ENCODE peak calls at places on chromosomes 2 and 18, in four cellular contexts. H, I, G and C are unnamed samples.

GRCh38 chr2:134522856-134523460 is 195.8 kb downstream of the TMEM163 start:
- DNase-seq in G (no peak), I (no peak), H (no peak), C (no peak)

GRCh38 chr2:147500229-147500628 is 344.6 kb upstream of the ACVR2A start:
- DNase-seq in H (no peak), G (no peak), I (no peak), C (no peak)

GRCh38 chr18:32980896-32981295 is 208.1 kb upstream of the KLHL14 start:
- DNase-seq in G (no peak), H (no peak), I (no peak), C (no peak)

GRCh38 chr2:110993557-110994231 is 127.0 kb upstream of the BCL2L11 start:
- DNase-seq in G (no peak), I (no peak), H (no peak), C (no peak)

GRCh38 chr2:158667567-158667966 is 127.5 kb upstream of the DAPL1 start:
- DNase-seq in G (no peak), I (no peak), H (no peak), C (peak)

GRCh38 chr2:45318675-45319074 is 292.4 kb downstream of the SRBD1 start:
- DNase-seq in G (no peak), I (no peak), H (no peak), C (no peak)

GRCh38 chr2:85772019-85772745 is 18.4 kb downstream of the ATOH8 start:
- DNase-seq in I (peak), H (peak), G (no peak), C (peak)

GRCh38 chr2:174553811-174554493 is 43.7 kb downstream of the WIPF1 start:
- DNase-seq in I (no peak), H (no peak), G (no peak), C (no peak)

GRCh38 chr2:239813261-239814135 is 211.6 kb downstream of the NDUFA10 start:
- DNase-seq in I (no peak), G (no peak), H (no peak), C (no peak)
- TF ChIP-seq BHLHE40 in I (no peak), G (no peak), H (no peak), C (no peak)

GRCh38 chr2:150041721-150042450 is 445.6 kb downstream of the RND3 start:
- DNase-seq in H (no peak), I (no peak), G (no peak), C (peak)
- TF ChIP-seq BHLHE40 in H (no peak), I (no peak), G (no peak), C (no peak)

GRCh38 chr2:112182581-112183034 is 44.4 kb downstream of the FBLN7 start:
- DNase-seq in G (no peak), I (no peak), H (no peak), C (no peak)

GRCh38 chr2:112183327-112184025 is 45.3 kb downstream of the FBLN7 start:
- DNase-seq in I (no peak), H (no peak), G (no peak), C (peak)

GRCh38 chr2:112185131-112185530 is 46.9 kb downstream of the FBLN7 start:
- DNase-seq in I (no peak), H (no peak), G (no peak), C (no peak)

GRCh38 chr2:112184121-112184520 is 45.9 kb downstream of the FBLN7 start:
- DNase-seq in G (no peak), I (no peak), H (no peak), C (no peak)

DNA sequence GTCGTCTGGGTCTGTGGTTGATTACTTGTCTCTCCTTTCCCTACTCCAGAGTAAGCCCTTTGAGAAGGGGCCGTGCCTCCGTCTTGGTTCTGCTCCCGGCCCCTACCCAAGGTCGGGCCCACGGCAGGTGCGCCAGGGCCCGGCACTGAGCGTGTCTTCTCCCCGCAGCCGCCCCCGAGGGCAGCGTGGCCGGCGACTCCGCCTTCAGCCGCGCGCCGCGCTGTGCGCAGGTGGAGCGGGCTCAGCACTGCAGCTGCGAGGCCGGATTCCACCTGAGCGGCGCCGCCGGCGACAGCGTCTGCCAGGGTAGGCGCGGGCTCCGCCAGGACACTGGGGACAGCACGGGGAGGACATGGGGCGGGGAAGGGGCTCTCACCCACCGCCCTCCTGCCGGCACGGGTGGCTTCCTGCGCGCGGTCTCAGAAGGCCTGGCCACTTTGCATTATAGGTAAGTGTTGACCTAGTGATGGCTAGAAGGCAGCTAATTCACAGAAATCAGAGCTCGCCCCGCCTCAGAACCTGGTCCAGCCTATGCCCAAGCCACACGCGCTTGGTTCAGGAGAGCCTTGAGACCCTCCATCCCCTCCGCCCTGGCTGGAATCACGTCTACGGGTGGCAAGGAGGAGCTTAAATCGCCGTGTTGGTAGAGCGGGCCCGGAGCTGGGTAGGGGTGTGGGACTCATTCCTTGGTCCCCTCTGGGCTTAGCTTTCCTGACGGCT is 43.5 kb downstream of the FBLN7 start:
- DNase-seq in I (no peak), G (no peak), H (no peak), C (no peak)
- TF ChIP-seq BHLHE40 in I (no peak), G (no peak), H (no peak), C (no peak)

DNA sequence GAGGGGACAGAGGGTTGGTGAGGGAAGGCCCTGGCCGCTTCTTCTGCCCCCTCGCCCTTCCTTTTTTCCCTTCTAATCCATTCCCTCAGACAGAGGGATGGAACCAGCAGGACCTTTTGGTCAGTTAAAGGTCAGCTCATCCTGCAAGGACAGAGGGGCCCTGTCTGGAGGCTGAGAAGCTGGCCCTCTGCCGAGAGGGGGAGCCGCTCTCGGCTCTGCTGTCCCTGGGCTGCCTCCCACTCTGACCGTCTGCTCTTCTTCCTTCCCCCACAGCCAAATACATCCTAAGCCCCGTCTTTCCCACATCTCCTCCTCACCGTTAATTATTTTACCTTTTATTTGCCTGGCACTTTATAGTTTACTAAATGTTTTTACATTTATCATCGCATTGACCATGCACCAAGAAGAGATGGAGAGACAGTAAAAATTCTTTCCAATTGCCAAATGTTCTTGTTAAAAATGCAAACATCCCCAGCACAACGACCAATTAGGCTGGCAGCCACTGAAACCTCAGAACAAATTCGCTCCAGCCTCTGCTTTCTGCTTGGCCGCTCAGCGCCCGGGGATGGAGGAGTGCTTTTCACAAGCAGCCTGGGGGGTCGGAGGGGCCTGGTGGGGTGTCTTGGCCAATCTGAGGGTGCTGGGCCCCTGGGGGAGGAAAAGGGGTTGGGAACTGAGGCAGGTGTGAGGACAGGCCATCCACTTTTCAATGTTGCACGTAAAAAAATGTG is 123.8 kb downstream of the TNS1 start:
- DNase-seq in H (no peak), I (no peak), G (peak), C (no peak)
- TF ChIP-seq BHLHE40 in H (no peak), I (no peak), G (no peak), C (no peak)

GRCh38 chr2:237483018-237483731 is 3.9 kb upstream of the MLPH start:
- DNase-seq in H (no peak), I (peak), G (no peak), C (peak)
- TF ChIP-seq BHLHE40 in H (no peak), I (no peak), G (no peak), C (no peak)

GRCh38 chr18:67672142-67672541 is 155.6 kb upstream of the DSEL start:
- DNase-seq in I (no peak), H (no peak), G (no peak), C (peak)

GRCh38 chr18:67677489-67677888 is 161.0 kb upstream of the DSEL start:
- DNase-seq in H (no peak), G (no peak), I (no peak), C (no peak)

GRCh38 chr18:67669993-67670671 is 153.6 kb upstream of the DSEL start:
- DNase-seq in G (no peak), I (no peak), H (no peak), C (peak)

GRCh38 chr18:67672719-67673118 is 156.2 kb upstream of the DSEL start:
- DNase-seq in I (no peak), G (no peak), H (no peak), C (no peak)
- TF ChIP-seq BHLHE40 in I (no peak), G (no peak), H (no peak), C (no peak)

GRCh38 chr2:63186331-63186730 is 135.7 kb downstream of the OTX1 start:
- DNase-seq in I (no peak), H (no peak), G (no peak), C (no peak)

GRCh38 chr2:63192889-63193778 is 142.5 kb downstream of the OTX1 start:
- DNase-seq in I (no peak), H (no peak), G (no peak), C (no peak)

GRCh38 chr2:63194175-63194574 is 143.5 kb downstream of the OTX1 start:
- DNase-seq in H (no peak), I (no peak), G (no peak), C (no peak)

GRCh38 chr2:63192169-63192888 is 141.7 kb downstream of the OTX1 start:
- DNase-seq in H (no peak), G (no peak), I (no peak), C (no peak)

GRCh38 chr2:63189026-63189425 is 138.4 kb downstream of the OTX1 start:
- DNase-seq in H (peak), I (peak), G (peak), C (peak)
- TF ChIP-seq BHLHE40 in H (no peak), I (no peak), G (no peak), C (no peak)

DNA sequence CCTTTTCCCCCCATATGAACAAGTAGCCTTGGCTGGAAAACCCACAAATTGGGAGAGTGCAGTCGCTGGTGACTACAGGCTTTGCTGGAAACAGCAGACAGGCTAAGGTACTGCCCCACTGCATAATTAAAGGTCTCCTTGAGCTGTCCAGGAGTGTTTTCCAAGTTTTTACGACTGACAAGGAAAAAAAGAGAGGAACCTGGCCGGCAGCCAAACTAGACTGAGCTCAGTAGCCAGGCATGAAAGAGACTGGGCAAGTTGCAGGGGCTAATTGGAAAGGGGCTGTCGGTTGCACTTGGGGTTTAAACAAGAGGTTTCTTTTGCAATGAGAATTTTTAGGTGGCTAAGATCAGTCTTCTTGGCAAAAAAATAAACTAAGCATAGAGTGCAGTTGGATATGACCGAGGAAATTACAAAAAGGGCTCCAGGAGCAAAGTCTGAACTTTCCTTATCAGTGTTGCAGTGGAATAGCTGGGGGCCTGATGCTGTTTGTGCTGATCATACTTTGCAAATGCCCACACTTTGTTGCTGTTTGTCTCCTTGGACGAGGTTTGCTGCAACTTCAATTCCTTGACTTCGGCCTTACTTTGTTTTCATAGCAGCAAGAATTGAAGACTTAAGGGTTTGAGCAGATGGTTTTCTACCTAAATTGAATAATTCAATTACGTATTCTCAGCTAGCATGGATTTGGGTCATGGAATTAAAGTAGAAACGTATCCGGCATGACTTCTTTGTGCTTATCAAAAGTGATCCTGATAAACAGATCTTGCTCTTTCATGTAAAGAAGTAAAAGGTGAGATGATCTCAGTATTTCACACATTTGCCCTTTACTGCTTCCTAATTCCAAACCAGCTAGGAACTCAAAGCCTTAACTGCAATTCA is 2.2 kb downstream of the GULP1 start:
- DNase-seq in I (peak), H (peak), G (peak), C (peak)
- TF ChIP-seq BHLHE40 in I (no peak), H (no peak), G (no peak), C (no peak)